ENCODE peak calls at places on chromosomes 1 and 21, in six cellular contexts. One of them, this sample, is unnamed.

GRCh38 chr21:44255519-44255981 is 6.1 kb downstream of the DNMT3L start:
- DNase-seq in ascending aorta: no peak
- DNase-seq in A549: no peak
- DNase-seq in brain microvascular endothelial cell: no peak
- DNase-seq in GM20000: no peak
- DNase-seq in neural progenitor cell: peak
- DNase-seq in this sample: no peak

GRCh38 chr1:236947794-236948193 is 56.4 kb downstream of the MT1HL1 start:
- DNase-seq in ascending aorta: no peak
- DNase-seq in A549: no peak
- DNase-seq in brain microvascular endothelial cell: no peak
- DNase-seq in GM20000: no peak
- DNase-seq in neural progenitor cell: no peak
- DNase-seq in this sample: peak

GRCh38 chr1:101003012-101003650 is 22.5 kb downstream of the DPH5 start:
- DNase-seq in ascending aorta: no peak
- DNase-seq in A549: no peak
- DNase-seq in brain microvascular endothelial cell: no peak
- DNase-seq in GM20000: no peak
- DNase-seq in neural progenitor cell: no peak
- DNase-seq in this sample: no peak

GRCh38 chr1:237146247-237146646 is 104.3 kb downstream of the RYR2 start:
- DNase-seq in ascending aorta: peak
- DNase-seq in A549: no peak
- DNase-seq in brain microvascular endothelial cell: no peak
- DNase-seq in GM20000: no peak
- DNase-seq in neural progenitor cell: no peak
- DNase-seq in this sample: no peak

GRCh38 chr1:19066874-19067186 is 110.4 kb upstream of the IFFO2 start:
- DNase-seq in ascending aorta: no peak
- DNase-seq in A549: no peak
- DNase-seq in brain microvascular endothelial cell: no peak
- DNase-seq in GM20000: no peak
- DNase-seq in neural progenitor cell: no peak
- DNase-seq in this sample: no peak

GRCh38 chr1:20148571-20149500 is 9.7 kb downstream of the PLA2G2F start:
- DNase-seq in ascending aorta: no peak
- DNase-seq in A549: no peak
- DNase-seq in brain microvascular endothelial cell: no peak
- DNase-seq in GM20000: no peak
- DNase-seq in neural progenitor cell: no peak
- DNase-seq in this sample: no peak

GRCh38 chr1:241156231-241156965 is 200.6 kb downstream of the RGS7 start:
- DNase-seq in ascending aorta: no peak
- DNase-seq in A549: peak
- DNase-seq in brain microvascular endothelial cell: peak
- DNase-seq in GM20000: no peak
- DNase-seq in neural progenitor cell: no peak
- DNase-seq in this sample: no peak

GRCh38 chr1:109253803-109254620 is 4.7 kb downstream of the CELSR2 start:
- DNase-seq in ascending aorta: no peak
- DNase-seq in A549: no peak
- DNase-seq in brain microvascular endothelial cell: no peak
- DNase-seq in GM20000: peak
- DNase-seq in neural progenitor cell: peak
- DNase-seq in this sample: no peak

GRCh38 chr1:26317143-26317542 is 615 bp upstream of the CD52 start:
- DNase-seq in ascending aorta: no peak
- DNase-seq in A549: no peak
- DNase-seq in brain microvascular endothelial cell: no peak
- DNase-seq in GM20000: no peak
- DNase-seq in neural progenitor cell: no peak
- DNase-seq in this sample: no peak

GRCh38 chr1:201190624-201191051 is at the start of gene IGFN1:
- DNase-seq in ascending aorta: no peak
- DNase-seq in A549: no peak
- DNase-seq in brain microvascular endothelial cell: no peak
- DNase-seq in GM20000: no peak
- DNase-seq in neural progenitor cell: peak
- DNase-seq in this sample: no peak

GRCh38 chr1:201329286-201329685 is 46.0 kb downstream of the PKP1 start:
- DNase-seq in ascending aorta: peak
- DNase-seq in A549: no peak
- DNase-seq in brain microvascular endothelial cell: peak
- DNase-seq in GM20000: no peak
- DNase-seq in neural progenitor cell: no peak
- DNase-seq in this sample: no peak

GRCh38 chr1:222048030-222048632 is 306.2 kb upstream of the DUSP10 start:
- DNase-seq in ascending aorta: no peak
- DNase-seq in A549: no peak
- DNase-seq in brain microvascular endothelial cell: peak
- DNase-seq in GM20000: peak
- DNase-seq in neural progenitor cell: no peak
- DNase-seq in this sample: peak

GRCh38 chr1:54950361-54951163 is 29.9 kb upstream of the TMEM61 start:
- DNase-seq in ascending aorta: peak
- DNase-seq in A549: peak
- DNase-seq in brain microvascular endothelial cell: peak
- DNase-seq in GM20000: peak
- DNase-seq in neural progenitor cell: peak
- DNase-seq in this sample: peak

GRCh38 chr1:44775930-44776748 is 799 bp downstream of the RPS8 start:
- DNase-seq in ascending aorta: no peak
- DNase-seq in A549: no peak
- DNase-seq in brain microvascular endothelial cell: no peak
- DNase-seq in GM20000: no peak
- DNase-seq in neural progenitor cell: no peak
- DNase-seq in this sample: peak

DNA sequence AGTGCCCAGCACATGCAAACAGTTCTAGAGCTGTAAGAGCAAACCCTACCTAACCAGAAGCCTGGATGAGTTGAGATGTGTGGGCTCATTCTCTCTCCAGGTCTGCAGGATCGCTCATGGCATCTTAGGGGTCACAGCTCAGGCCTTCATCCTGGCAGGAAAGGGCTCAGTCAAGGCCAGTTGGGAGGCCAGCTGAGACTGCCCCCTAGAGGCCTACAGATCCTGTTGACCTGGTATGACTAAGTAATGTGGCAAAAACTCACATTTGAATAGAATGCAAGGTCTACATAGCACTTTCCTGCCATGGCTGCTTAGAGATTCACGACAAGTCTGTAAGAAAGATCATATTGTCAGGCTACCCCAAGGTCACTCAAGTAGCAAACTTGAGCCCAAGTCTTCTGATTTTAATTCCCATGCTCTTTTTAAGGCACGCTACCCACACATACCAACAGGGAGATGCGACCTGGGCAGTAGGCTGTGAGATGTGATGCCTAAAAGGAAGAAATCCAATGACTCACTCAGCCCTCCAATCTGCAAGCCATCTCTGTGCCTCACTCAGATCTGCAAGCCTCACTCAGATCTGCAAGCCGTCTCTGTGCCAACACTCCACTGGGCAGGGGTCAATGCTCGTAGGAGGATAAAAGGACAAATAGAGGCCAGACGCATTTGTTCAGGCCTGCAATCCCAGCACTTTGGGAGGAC is 5.1 kb upstream of the CAPN8 start:
- DNase-seq in ascending aorta: no peak
- DNase-seq in A549: peak
- DNase-seq in brain microvascular endothelial cell: peak
- DNase-seq in GM20000: peak
- DNase-seq in neural progenitor cell: peak
- DNase-seq in this sample: peak
- TF ChIP-seq CTCF in ascending aorta: no peak
- TF ChIP-seq CTCF in A549: peak
- TF ChIP-seq CTCF in brain microvascular endothelial cell: peak
- TF ChIP-seq CTCF in GM20000: peak
- TF ChIP-seq CTCF in neural progenitor cell: peak
- TF ChIP-seq CTCF in this sample: peak

GRCh38 chr1:245590726-245591125 is 435.9 kb downstream of the KIF26B start:
- DNase-seq in ascending aorta: no peak
- DNase-seq in A549: no peak
- DNase-seq in brain microvascular endothelial cell: no peak
- DNase-seq in GM20000: no peak
- DNase-seq in neural progenitor cell: no peak
- DNase-seq in this sample: no peak
- TF ChIP-seq CTCF in ascending aorta: no peak
- TF ChIP-seq CTCF in A549: no peak
- TF ChIP-seq CTCF in brain microvascular endothelial cell: no peak
- TF ChIP-seq CTCF in GM20000: no peak
- TF ChIP-seq CTCF in neural progenitor cell: no peak
- TF ChIP-seq CTCF in this sample: no peak

GRCh38 chr1:84892657-84893618 is at the start of gene LPAR3:
- DNase-seq in ascending aorta: no peak
- DNase-seq in A549: peak
- DNase-seq in brain microvascular endothelial cell: no peak
- DNase-seq in GM20000: no peak
- DNase-seq in neural progenitor cell: peak
- DNase-seq in this sample: peak
- TF ChIP-seq CTCF in ascending aorta: no peak
- TF ChIP-seq CTCF in A549: no peak
- TF ChIP-seq CTCF in brain microvascular endothelial cell: no peak
- TF ChIP-seq CTCF in GM20000: no peak
- TF ChIP-seq CTCF in neural progenitor cell: peak
- TF ChIP-seq CTCF in this sample: no peak

GRCh38 chr1:209646558-209646957 is 5.7 kb downstream of the LAMB3 start:
- DNase-seq in ascending aorta: no peak
- DNase-seq in A549: peak
- DNase-seq in brain microvascular endothelial cell: no peak
- DNase-seq in GM20000: no peak
- DNase-seq in neural progenitor cell: peak
- DNase-seq in this sample: no peak
- TF ChIP-seq CTCF in ascending aorta: no peak
- TF ChIP-seq CTCF in A549: no peak
- TF ChIP-seq CTCF in brain microvascular endothelial cell: peak
- TF ChIP-seq CTCF in GM20000: no peak
- TF ChIP-seq CTCF in neural progenitor cell: peak
- TF ChIP-seq CTCF in this sample: no peak

GRCh38 chr21:26833011-26833410 is 12.2 kb downstream of the ADAMTS1 start:
- DNase-seq in ascending aorta: no peak
- DNase-seq in A549: no peak
- DNase-seq in brain microvascular endothelial cell: no peak
- DNase-seq in GM20000: no peak
- DNase-seq in neural progenitor cell: no peak
- DNase-seq in this sample: no peak

GRCh38 chr21:26833460-26833939 is 11.7 kb downstream of the ADAMTS1 start:
- DNase-seq in ascending aorta: peak
- DNase-seq in A549: no peak
- DNase-seq in brain microvascular endothelial cell: no peak
- DNase-seq in GM20000: no peak
- DNase-seq in neural progenitor cell: no peak
- DNase-seq in this sample: no peak

GRCh38 chr21:26835027-26835713 is 10.0 kb downstream of the ADAMTS1 start:
- DNase-seq in ascending aorta: peak
- DNase-seq in A549: no peak
- DNase-seq in brain microvascular endothelial cell: peak
- DNase-seq in GM20000: no peak
- DNase-seq in neural progenitor cell: no peak
- DNase-seq in this sample: no peak

GRCh38 chr21:26835714-26836265 is 9.4 kb downstream of the ADAMTS1 start:
- DNase-seq in ascending aorta: no peak
- DNase-seq in A549: no peak
- DNase-seq in brain microvascular endothelial cell: no peak
- DNase-seq in GM20000: no peak
- DNase-seq in neural progenitor cell: no peak
- DNase-seq in this sample: no peak

DNA sequence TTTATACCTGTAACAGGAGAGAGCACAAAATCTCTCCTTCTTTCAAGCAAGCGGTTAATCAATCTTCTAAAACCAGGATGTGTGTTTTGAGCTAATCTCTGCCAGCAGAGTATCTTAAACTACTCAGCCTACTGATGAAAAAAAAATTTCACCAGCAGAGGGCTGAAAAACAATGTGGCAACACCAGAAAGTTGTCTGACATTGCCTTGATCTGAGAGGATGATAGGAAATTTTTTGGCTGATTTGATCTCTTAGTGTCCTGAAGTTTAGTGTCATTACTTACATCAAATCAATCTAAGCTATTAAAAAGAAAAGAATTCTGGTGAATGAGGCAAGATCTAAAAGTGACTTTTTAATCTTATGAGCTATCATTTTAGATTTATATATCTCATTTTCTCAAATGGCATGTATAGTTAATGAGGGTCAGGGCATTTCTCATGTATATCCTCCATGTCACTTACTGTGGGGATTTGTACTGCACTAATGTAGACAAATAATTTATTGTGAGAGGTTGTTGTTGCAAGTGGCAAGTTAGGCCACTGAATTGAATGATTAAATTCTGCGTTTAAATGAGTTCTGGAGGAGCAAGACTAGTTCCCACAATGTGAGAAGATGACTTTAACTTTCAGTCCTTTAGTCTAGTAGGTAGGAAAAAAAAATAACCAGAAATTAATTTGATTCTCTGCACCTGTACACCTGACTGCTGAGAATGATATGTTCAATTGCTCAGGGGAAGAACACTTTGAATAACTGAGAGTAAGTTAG is 10.8 kb downstream of the ADAMTS1 start:
- DNase-seq in ascending aorta: no peak
- DNase-seq in A549: no peak
- DNase-seq in brain microvascular endothelial cell: peak
- DNase-seq in GM20000: no peak
- DNase-seq in neural progenitor cell: no peak
- DNase-seq in this sample: no peak
- TF ChIP-seq CTCF in ascending aorta: peak
- TF ChIP-seq CTCF in A549: no peak
- TF ChIP-seq CTCF in brain microvascular endothelial cell: peak
- TF ChIP-seq CTCF in GM20000: no peak
- TF ChIP-seq CTCF in neural progenitor cell: peak
- TF ChIP-seq CTCF in this sample: no peak

GRCh38 chr1:168637350-168637991 is 61.1 kb downstream of the XCL1 start:
- DNase-seq in ascending aorta: no peak
- DNase-seq in A549: peak
- DNase-seq in brain microvascular endothelial cell: no peak
- DNase-seq in GM20000: peak
- DNase-seq in neural progenitor cell: peak
- DNase-seq in this sample: no peak
- TF ChIP-seq CTCF in ascending aorta: peak
- TF ChIP-seq CTCF in A549: no peak
- TF ChIP-seq CTCF in brain microvascular endothelial cell: peak
- TF ChIP-seq CTCF in GM20000: peak
- TF ChIP-seq CTCF in neural progenitor cell: peak
- TF ChIP-seq CTCF in this sample: peak

This sample was measured in activated CD8-positive, alpha-beta T cell treated with anti-CD3 and anti-CD28 coated beads for 36 hours.